ENCODE peak calls at places on chromosomes 1 and 21, in six cellular contexts. L is HepG2, H is K562, G is GM12892, S is H1, P is GM12878. X is an unnamed sample.

GRCh38 chr1:30512253-30512921 is 211.0 kb downstream of the MATN1 start:
- DNase-seq in P (no peak), S (peak), G (no peak), L (no peak), H (no peak), X (no peak)

GRCh38 chr21:31983120-31983519 is 110.3 kb downstream of the HUNK start:
- DNase-seq in G (no peak), L (peak), H (no peak), S (no peak), P (no peak), X (no peak)

GRCh38 chr1:2174348-2175054 is 20.1 kb downstream of the FAAP20 start:
- DNase-seq in P (no peak), L (peak), G (peak), H (peak), S (peak), X (peak)

GRCh38 chr21:43333301-43334062 is 93.4 kb downstream of the SIK1 start:
- DNase-seq in H (no peak), L (peak), G (no peak), P (no peak), S (no peak), X (no peak)

GRCh38 chr1:232891116-232891515 is 59.3 kb upstream of the NTPCR start:
- DNase-seq in G (no peak), P (no peak), H (no peak), S (no peak), L (no peak), X (no peak)

GRCh38 chr1:168320805-168321577 is 40.3 kb downstream of the TBX19 start:
- DNase-seq in L (peak), P (no peak), S (no peak), H (peak), G (no peak), X (no peak)

GRCh38 chr1:4066860-4067599 is 167.0 kb upstream of the C1orf174 start:
- DNase-seq in H (no peak), S (no peak), P (no peak), L (no peak), G (no peak), X (no peak)

GRCh38 chr1:243286409-243287127 is 30.7 kb downstream of the SDCCAG8 start:
- DNase-seq in G (no peak), L (no peak), S (no peak), P (no peak), H (no peak), X (no peak)

GRCh38 chr1:179082308-179083030 is 599 bp downstream of the TOR3A start:
- DNase-seq in H (peak), P (no peak), G (peak), L (peak), S (peak), X (peak)

GRCh38 chr1:208007938-208008342 is 97.0 kb upstream of the CD34 start:
- DNase-seq in L (no peak), H (no peak), S (no peak), G (no peak), P (no peak), X (no peak)

GRCh38 chr1:228099331-228099732 is 3.8 kb downstream of the C1orf35 start:
- DNase-seq in S (no peak), P (no peak), L (no peak), H (peak), G (no peak), X (no peak)

GRCh38 chr1:62371375-62371774 is 52.1 kb upstream of the KANK4 start:
- DNase-seq in S (no peak), H (no peak), G (no peak), L (no peak), P (no peak), X (no peak)

GRCh38 chr1:60942896-60943633 is 139.3 kb upstream of the NFIA start:
- DNase-seq in L (no peak), P (no peak), G (no peak), S (no peak), H (no peak), X (no peak)

GRCh38 chr1:194292912-194293311 is 1106.5 kb upstream of the B3GALT2 start:
- DNase-seq in L (no peak), G (no peak), H (no peak), P (no peak), S (no peak), X (no peak)

GRCh38 chr1:54564312-54565112 is 16.5 kb downstream of the ACOT11 start:
- DNase-seq in G (no peak), L (no peak), H (no peak), P (no peak), S (no peak), X (no peak)
- TF ChIP-seq POLR2A in G (no peak), L (no peak), H (no peak), P (no peak), S (no peak), X (no peak)

GRCh38 chr1:92949937-92950817 is 11.1 kb downstream of the DIPK1A start:
- DNase-seq in H (no peak), P (no peak), L (no peak), G (no peak), S (no peak), X (no peak)

GRCh38 chr1:92956254-92956653 is 5.0 kb downstream of the DIPK1A start:
- DNase-seq in H (no peak), L (no peak), S (no peak), P (no peak), G (no peak), X (no peak)

GRCh38 chr1:92951141-92951582 is 10.1 kb downstream of the DIPK1A start:
- DNase-seq in H (no peak), G (no peak), L (peak), S (no peak), P (peak), X (no peak)

GRCh38 chr1:92952714-92953113 is 8.5 kb downstream of the DIPK1A start:
- DNase-seq in P (no peak), S (no peak), L (no peak), G (no peak), H (no peak), X (no peak)

GRCh38 chr1:92953491-92953890 is 7.8 kb downstream of the DIPK1A start:
- DNase-seq in G (no peak), S (no peak), H (no peak), P (no peak), L (no peak), X (no peak)
- TF ChIP-seq TAF1 in G (no peak), S (no peak), H (no peak), P (no peak), L (no peak), X (no peak)

DNA sequence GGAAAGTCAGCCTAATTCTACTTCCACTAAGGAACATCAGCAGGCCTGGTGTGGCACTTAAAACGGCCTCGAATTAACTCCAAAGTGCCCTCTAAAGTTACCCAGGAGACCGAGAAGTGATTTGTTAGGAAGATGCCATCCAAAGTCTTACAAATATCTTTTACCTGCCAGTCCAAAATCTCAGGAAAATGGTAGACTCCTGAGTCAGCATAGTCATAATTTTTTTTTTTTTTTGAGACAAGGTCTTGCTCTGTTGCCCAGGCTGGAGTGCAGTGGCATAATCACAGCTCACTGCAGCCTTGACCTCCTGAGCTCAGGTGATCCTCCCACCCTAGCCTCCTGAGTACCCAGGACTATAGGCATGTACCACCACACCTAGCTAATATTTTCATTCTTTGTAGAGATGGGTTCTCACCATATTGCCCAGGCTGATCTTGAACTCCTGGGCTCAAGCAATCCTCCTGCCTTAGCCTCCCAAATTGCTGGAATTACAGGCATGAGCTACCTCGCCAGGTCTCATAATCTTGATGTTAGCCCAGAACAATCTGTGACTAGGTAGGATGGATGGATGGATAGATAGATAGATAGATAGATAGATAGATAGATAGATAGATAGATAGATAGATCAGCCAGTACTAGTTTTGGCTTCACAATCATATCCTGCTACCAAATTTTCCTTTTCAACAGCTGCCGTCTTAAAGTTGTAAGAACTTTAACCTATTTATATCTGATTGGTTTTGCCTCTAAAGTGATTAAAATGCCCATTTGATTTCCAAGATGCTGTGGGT is 25.3 kb upstream of the PPP2R5A start:
- DNase-seq in S (no peak), H (no peak), L (no peak), P (no peak), G (no peak), X (no peak)
- TF ChIP-seq POLR2AphosphoS5 in S (no peak), H (no peak), L (no peak), P (no peak), G (no peak), X (no peak)

GRCh38 chr1:109078317-109078716 is 2.5 kb upstream of the TAF13 start:
- DNase-seq in G (no peak), L (no peak), P (no peak), S (no peak), H (no peak), X (no peak)

GRCh38 chr1:109080441-109081082 is 4.8 kb upstream of the TAF13 start:
- DNase-seq in S (no peak), P (no peak), H (no peak), L (no peak), G (no peak), X (no peak)

GRCh38 chr1:109079240-109079622 is 3.4 kb upstream of the TAF13 start:
- DNase-seq in P (no peak), L (no peak), S (no peak), G (no peak), H (no peak), X (no peak)

GRCh38 chr1:109075531-109076490 is at the start of gene TAF13:
- DNase-seq in P (peak), G (peak), H (peak), L (peak), S (peak), X (peak)
- TF ChIP-seq POLR2A in P (peak), G (peak), H (peak), L (peak), S (peak), X (peak)

DNA sequence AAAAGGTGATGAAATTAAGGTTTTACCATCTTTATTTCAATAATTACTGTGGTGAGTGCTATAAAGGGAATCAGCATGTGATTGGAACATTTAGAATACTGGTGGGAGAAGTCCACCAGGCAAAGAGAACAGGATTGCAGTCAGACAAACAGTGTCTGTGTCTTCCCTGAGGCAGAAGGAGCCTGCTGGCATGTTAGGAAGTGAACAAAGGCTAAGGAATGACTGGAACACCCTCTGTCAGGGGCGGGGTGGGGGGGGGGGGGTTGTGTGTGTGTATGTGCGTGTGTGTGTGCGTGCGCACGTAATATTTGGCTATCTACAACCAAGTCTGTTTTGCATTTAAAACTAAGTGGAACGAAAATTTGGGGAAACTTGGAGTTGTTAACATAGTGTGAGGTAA is 30.2 kb downstream of the SRRM1 start:
- DNase-seq in S (no peak), H (no peak), P (no peak), G (no peak), L (no peak), X (no peak)
- TF ChIP-seq TAF1 in S (no peak), H (no peak), P (no peak), G (no peak), L (no peak), X (no peak)

GRCh38 chr1:39738622-39739366 is at the start of gene PPIE:
- DNase-seq in H (peak), G (peak), S (peak), P (peak), L (peak), X (peak)
- TF ChIP-seq POLR2AphosphoS5 in H (peak), G (peak), S (peak), P (peak), L (peak), X (peak)

DNA sequence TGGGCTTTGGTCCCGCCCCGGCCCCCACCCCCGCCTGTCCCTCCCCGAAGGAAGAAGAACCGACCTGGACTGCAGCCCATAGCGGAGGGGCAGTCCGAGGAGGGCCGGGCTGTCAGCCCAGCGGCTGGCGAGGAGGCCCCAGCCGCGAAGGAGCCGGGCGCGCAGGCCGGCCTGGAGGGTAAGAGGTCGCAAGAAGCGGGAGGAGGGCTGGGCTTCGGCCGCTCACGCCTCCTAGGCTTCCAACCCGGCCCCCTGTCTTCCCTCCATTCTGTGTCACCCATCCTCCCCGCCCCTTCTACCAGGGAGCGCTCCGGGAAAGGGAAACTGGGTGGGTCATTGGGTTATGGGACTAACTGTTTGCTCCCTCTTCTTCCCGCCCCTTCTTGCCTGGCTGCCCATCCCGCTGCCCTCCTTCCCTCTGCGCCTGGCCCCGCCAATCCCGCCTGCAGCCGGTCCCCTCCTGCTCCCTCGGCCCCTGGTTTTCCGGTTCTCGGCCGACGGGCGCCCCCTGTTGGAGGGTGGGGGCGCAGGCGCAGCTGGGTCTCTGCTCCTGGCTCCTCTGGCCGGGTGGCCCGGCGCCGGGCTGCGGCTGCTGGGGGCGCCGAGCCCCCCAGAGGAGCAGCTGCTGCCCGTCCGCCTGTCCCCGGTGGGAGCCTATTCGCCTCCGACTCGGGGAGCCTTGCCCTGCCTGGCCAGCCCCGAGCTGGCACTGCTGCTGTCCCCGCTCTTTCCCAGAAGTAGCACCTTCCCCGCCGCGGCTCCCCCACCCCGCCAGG is 2.4 kb downstream of the RUSC1 start:
- DNase-seq in P (no peak), L (peak), S (peak), G (peak), H (peak), X (peak)
- TF ChIP-seq POLR2A in P (no peak), L (no peak), S (no peak), G (no peak), H (no peak), X (no peak)

GRCh38 chr1:218348628-218349185 is 3.6 kb downstream of the TGFB2 start:
- DNase-seq in L (no peak), S (no peak), G (no peak), P (no peak), H (no peak), X (no peak)
- TF ChIP-seq TAF1 in L (no peak), S (no peak), G (no peak), P (no peak), H (no peak), X (no peak)

DNA sequence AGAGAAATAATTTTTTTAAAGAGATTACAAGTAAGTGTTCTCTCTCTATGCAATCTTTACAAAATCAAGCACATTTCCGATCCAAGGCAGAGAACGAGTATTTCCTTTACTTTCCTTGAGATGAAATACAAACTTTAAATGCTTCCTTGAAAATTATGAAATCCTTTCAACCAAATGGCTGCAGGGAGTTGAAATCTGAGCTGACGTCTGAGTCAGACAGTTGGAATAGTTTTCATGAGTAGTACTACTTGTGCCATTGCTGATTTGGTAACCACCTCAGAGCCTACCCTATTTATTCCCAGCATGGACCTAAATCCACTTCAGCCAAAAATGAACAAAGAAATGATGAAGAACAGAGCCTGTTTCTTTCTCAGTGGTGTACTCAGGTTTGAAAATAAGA is 183.6 kb downstream of the GIPC2 start:
- DNase-seq in S (no peak), G (no peak), H (no peak), L (no peak), P (no peak), X (no peak)
- TF ChIP-seq POLR2AphosphoS5 in S (no peak), G (no peak), H (no peak), L (no peak), P (no peak), X (no peak)